ENCODE peak calls at places on chromosomes 2 and 18, in six cellular contexts. E, N, A, W, M and L are unnamed samples.

GRCh38 chr2:237149425-237149824 is 63.7 kb downstream of the COPS8 start:
- DNase-seq in E (peak), N (peak), A (no peak), W (no peak), M (no peak), L (no peak)

GRCh38 chr18:43043626-43044025 is 71.9 kb downstream of the RIT2 start:
- DNase-seq in E (no peak), N (no peak), A (no peak), W (no peak), M (no peak), L (no peak)

GRCh38 chr2:17558053-17558452 is 17.6 kb downstream of the VSNL1 start:
- DNase-seq in E (no peak), N (no peak), A (no peak), W (no peak), M (no peak), L (no peak)

GRCh38 chr2:233643128-233643527 is 6.9 kb downstream of the UGT1A10 start:
- DNase-seq in E (no peak), N (no peak), A (no peak), W (no peak), M (no peak), L (no peak)

GRCh38 chr2:235614900-235615712 is 121.3 kb downstream of the AGAP1 start:
- DNase-seq in E (peak), N (no peak), A (no peak), W (peak), M (no peak), L (no peak)

GRCh38 chr2:204258900-204259299 is 286.4 kb upstream of the PARD3B start:
- DNase-seq in E (no peak), N (no peak), A (no peak), W (no peak), M (no peak), L (no peak)

GRCh38 chr2:79368116-79368630 is 144.7 kb upstream of the CTNNA2 start:
- DNase-seq in E (no peak), N (no peak), A (no peak), W (no peak), M (no peak), L (no peak)

GRCh38 chr2:191451116-191451515 is 205.9 kb downstream of the MYO1B start:
- DNase-seq in E (no peak), N (no peak), A (no peak), W (no peak), M (no peak), L (no peak)

GRCh38 chr2:20348542-20348941 is 2.1 kb downstream of the PUM2 start:
- DNase-seq in E (no peak), N (no peak), A (no peak), W (no peak), M (no peak), L (no peak)

GRCh38 chr2:182077451-182078142 is 91.9 kb downstream of the PPP1R1C start:
- DNase-seq in E (peak), N (no peak), A (no peak), W (peak), M (peak), L (no peak)

GRCh38 chr2:106734165-106734564 is 151.8 kb downstream of the ST6GAL2 start:
- DNase-seq in E (no peak), N (no peak), A (no peak), W (no peak), M (no peak), L (no peak)

GRCh38 chr2:233532971-233533370 is 33.6 kb downstream of the USP40 start:
- DNase-seq in E (no peak), N (no peak), A (no peak), W (no peak), M (no peak), L (no peak)

GRCh38 chr2:112996635-112997034 is 8.6 kb upstream of the IL36A start:
- DNase-seq in E (no peak), N (peak), A (peak), W (no peak), M (no peak), L (no peak)

GRCh38 chr2:165927353-165927752 is 26.2 kb downstream of the TTC21B start:
- DNase-seq in E (peak), N (no peak), A (no peak), W (no peak), M (no peak), L (no peak)

GRCh38 chr2:78718483-78718882 is 307.0 kb upstream of the REG3G start:
- DNase-seq in E (no peak), N (no peak), A (no peak), W (no peak), M (no peak), L (no peak)

GRCh38 chr2:234410526-234410925 is 86.4 kb downstream of the ARL4C start:
- DNase-seq in E (no peak), N (no peak), A (no peak), W (no peak), M (no peak), L (no peak)

GRCh38 chr2:127124426-127124825 is 17.5 kb upstream of the BIN1 start:
- DNase-seq in E (no peak), N (peak), A (no peak), W (no peak), M (no peak), L (no peak)

GRCh38 chr2:8536686-8537571 is 144.9 kb upstream of the ID2 start:
- DNase-seq in E (no peak), N (peak), A (no peak), W (no peak), M (peak), L (no peak)

GRCh38 chr2:236982693-236983092 is 103.0 kb upstream of the COPS8 start:
- DNase-seq in E (no peak), N (no peak), A (no peak), W (no peak), M (no peak), L (peak)

GRCh38 chr2:57516740-57517340 is 529.8 kb upstream of the VRK2 start:
- DNase-seq in E (peak), N (no peak), A (no peak), W (peak), M (peak), L (no peak)

GRCh38 chr18:51030537-51031258 is 685 bp downstream of the SMAD4 start:
- DNase-seq in E (peak), N (peak), A (peak), W (no peak), M (peak), L (peak)

GRCh38 chr2:186882511-186883071 is 33.6 kb upstream of the ZSWIM2 start:
- DNase-seq in E (no peak), N (no peak), A (no peak), W (no peak), M (no peak), L (no peak)

GRCh38 chr2:237863102-237863511 is 3.7 kb downstream of the RAMP1 start:
- DNase-seq in E (no peak), N (no peak), A (no peak), W (no peak), M (peak), L (peak)

GRCh38 chr2:28411166-28411755 is 18.6 kb downstream of the FOSL2 start:
- DNase-seq in E (no peak), N (no peak), A (no peak), W (no peak), M (no peak), L (no peak)

GRCh38 chr18:37501136-37501535 is 64.5 kb downstream of the CELF4 start:
- DNase-seq in E (no peak), N (no peak), A (no peak), W (no peak), M (no peak), L (no peak)

GRCh38 chr2:190649798-190650390 is 1.0 kb downstream of the NAB1 start:
- DNase-seq in E (peak), N (no peak), A (no peak), W (no peak), M (peak), L (no peak)

GRCh38 chr2:240256704-240257637 is 116.5 kb upstream of the OTOS start:
- DNase-seq in E (no peak), N (peak), A (no peak), W (no peak), M (peak), L (peak)

GRCh38 chr2:75787532-75788132 is 76.9 kb upstream of the GCFC2 start:
- DNase-seq in E (peak), N (no peak), A (no peak), W (no peak), M (peak), L (no peak)

GRCh38 chr18:28065031-28065792 is 111.7 kb downstream of the CDH2 start:
- DNase-seq in E (peak), N (no peak), A (no peak), W (peak), M (no peak), L (no peak)

GRCh38 chr18:63586431-63586830 is 712 bp upstream of the SERPINB13 start:
- DNase-seq in E (no peak), N (no peak), A (no peak), W (no peak), M (no peak), L (no peak)

GRCh38 chr2:122451040-122451439 is 695.6 kb downstream of the TSN start:
- DNase-seq in E (peak), N (no peak), A (no peak), W (no peak), M (peak), L (no peak)

GRCh38 chr2:131125195-131125757 is 20.1 kb downstream of the PLEKHB2 start:
- DNase-seq in E (no peak), N (no peak), A (no peak), W (no peak), M (no peak), L (no peak)

GRCh38 chr2:201980946-201981345 is 52.7 kb upstream of the FZD7 start:
- DNase-seq in E (no peak), N (no peak), A (no peak), W (no peak), M (no peak), L (no peak)

GRCh38 chr2:96157649-96158553 is 12.7 kb upstream of the DUSP2 start:
- DNase-seq in E (no peak), N (peak), A (peak), W (no peak), M (peak), L (no peak)

GRCh38 chr2:102337481-102338386 is 17.9 kb upstream of the IL18R1 start:
- DNase-seq in E (no peak), N (no peak), A (no peak), W (no peak), M (no peak), L (no peak)

GRCh38 chr2:209577376-209578357 is 153.8 kb downstream of the MAP2 start:
- DNase-seq in E (peak), N (no peak), A (no peak), W (no peak), M (no peak), L (no peak)

GRCh38 chr2:62142054-62142453 is 53.9 kb upstream of the B3GNT2 start:
- DNase-seq in E (no peak), N (no peak), A (no peak), W (no peak), M (no peak), L (no peak)

GRCh38 chr2:48829036-48829435 is 73.5 kb upstream of the LHCGR start:
- DNase-seq in E (no peak), N (no peak), A (no peak), W (no peak), M (no peak), L (no peak)